ENCODE peak calls at places on chromosomes 2 and 18, in four cellular contexts. M is uterus; O is psoas muscle; Q is CD8-positive, alpha-beta T cell. U is an unnamed sample. For H3K36me3, the result is how much of the 10 kb centered on the place peaks cover.

GRCh38 chr18:10404148-10404547 is 50.3 kb upstream of the APCDD1 start:
- DNase-seq in M (no peak), O (no peak), Q (no peak), U (no peak)

GRCh38 chr2:144128104-144128746 is 391.7 kb downstream of the ZEB2 start:
- DNase-seq in M (no peak), O (no peak), Q (no peak), U (no peak)

GRCh38 chr2:63665806-63666205 is 77.0 kb downstream of the MDH1 start:
- DNase-seq in M (no peak), O (no peak), Q (no peak), U (no peak)

GRCh38 chr2:3042601-3043585 is 334.7 kb downstream of the EIPR1 start:
- DNase-seq in M (no peak), O (no peak), Q (no peak), U (no peak)

GRCh38 chr2:178296394-178297090 is 102.2 kb downstream of the OSBPL6 start:
- DNase-seq in M (no peak), O (peak), Q (no peak), U (no peak)

GRCh38 chr18:23503038-23503966 is at the start of gene RMC1:
- DNase-seq in M (peak), O (peak), Q (peak), U (peak)

GRCh38 chr18:45440246-45440645 is 175.0 kb upstream of the SLC14A2 start:
- DNase-seq in M (no peak), O (no peak), Q (no peak), U (no peak)

GRCh38 chr2:172380436-172381274 is 46.7 kb upstream of the ITGA6 start:
- DNase-seq in M (no peak), O (no peak), Q (no peak), U (no peak)

GRCh38 chr18:62637807-62638687 is 77.3 kb upstream of the PHLPP1 start:
- DNase-seq in M (no peak), O (no peak), Q (peak), U (peak)

GRCh38 chr18:46672062-46672970 is 15.3 kb upstream of the LOXHD1 start:
- DNase-seq in M (no peak), O (no peak), Q (no peak), U (peak)

GRCh38 chr18:72935744-72936143 is 68.0 kb upstream of the NETO1 start:
- DNase-seq in M (no peak), O (no peak), Q (no peak), U (no peak)

GRCh38 chr2:73952499-73953446 is 26.1 kb downstream of the DGUOK start:
- DNase-seq in M (no peak), O (no peak), Q (no peak), U (no peak)

GRCh38 chr2:165953306-165953654 is 296 bp downstream of the TTC21B start:
- DNase-seq in M (no peak), O (no peak), Q (no peak), U (no peak)

GRCh38 chr2:234191819-234192407 is 141.4 kb downstream of the SPP2 start:
- DNase-seq in M (no peak), O (no peak), Q (no peak), U (no peak)

GRCh38 chr2:22521620-22522019 is 863.4 kb upstream of the KLHL29 start:
- DNase-seq in M (no peak), O (no peak), Q (no peak), U (no peak)

GRCh38 chr2:147468963-147469362 is 375.9 kb upstream of the ACVR2A start:
- DNase-seq in M (no peak), O (no peak), Q (no peak), U (no peak)

GRCh38 chr2:218882463-218882821 is 1.8 kb downstream of the WNT10A start:
- DNase-seq in M (no peak), O (no peak), Q (no peak), U (no peak)

GRCh38 chr2:6073260-6074141 is 381.3 kb downstream of the SOX11 start:
- DNase-seq in M (no peak), O (no peak), Q (no peak), U (no peak)

GRCh38 chr2:60745761-60746160 is 10.3 kb upstream of the PAPOLG start:
- DNase-seq in M (no peak), O (no peak), Q (no peak), U (no peak)

GRCh38 chr2:10454505-10454904 is 6.4 kb upstream of the ODC1 start:
- DNase-seq in M (no peak), O (peak), Q (no peak), U (no peak)

GRCh38 chr2:85550476-85550875 is 10.8 kb downstream of the GGCX start:
- DNase-seq in M (no peak), O (no peak), Q (no peak), U (no peak)
- H3K36me3 ChIP-seq in M (under half), O (under half), Q (under half), U (under half)

GRCh38 chr2:159755014-159755413 is 42.7 kb downstream of the MARCHF7 start:
- DNase-seq in M (no peak), O (no peak), Q (no peak), U (no peak)
- H3K27ac ChIP-seq in M (no peak), O (no peak), Q (no peak), U (no peak)

GRCh38 chr2:101006065-101006715 is 4.1 kb downstream of the RPL31 start:
- DNase-seq in M (no peak), O (no peak), Q (no peak), U (no peak)
- H3K36me3 ChIP-seq in M (under half), O (under half), Q (half or more), U (under half)

DNA sequence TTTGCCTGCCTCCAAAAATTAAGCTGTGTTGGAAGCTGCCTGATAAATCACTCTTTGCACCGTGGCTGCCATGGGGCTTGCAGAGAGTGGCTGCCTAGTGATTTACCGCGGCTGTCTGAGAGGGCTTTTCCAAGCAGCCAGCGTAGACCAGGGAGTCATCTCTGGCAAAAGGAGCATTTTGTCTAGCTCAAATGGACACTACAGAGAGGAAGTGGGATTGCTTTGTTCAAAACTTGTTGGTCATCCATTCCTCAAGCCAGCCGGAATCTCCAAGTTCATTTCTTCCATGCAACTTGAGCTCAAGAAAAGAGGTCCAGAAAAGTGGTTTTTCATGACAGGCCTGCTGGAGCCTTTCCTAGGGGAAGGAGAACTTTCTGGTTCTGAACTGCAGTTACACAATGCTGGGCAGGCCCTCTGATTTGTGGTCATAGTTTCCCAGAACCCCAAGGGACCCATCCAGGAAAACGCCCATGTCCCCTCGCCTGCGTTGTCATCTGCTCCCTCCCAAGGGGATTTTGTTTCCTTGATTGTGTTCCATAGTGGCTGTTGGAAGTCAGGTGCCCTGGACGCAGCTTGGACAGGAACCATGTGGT is 108.1 kb downstream of the TRIB2 start:
- DNase-seq in M (peak), O (peak), Q (no peak), U (no peak)
- H3K27ac ChIP-seq in M (peak), O (peak), Q (no peak), U (no peak)

DNA sequence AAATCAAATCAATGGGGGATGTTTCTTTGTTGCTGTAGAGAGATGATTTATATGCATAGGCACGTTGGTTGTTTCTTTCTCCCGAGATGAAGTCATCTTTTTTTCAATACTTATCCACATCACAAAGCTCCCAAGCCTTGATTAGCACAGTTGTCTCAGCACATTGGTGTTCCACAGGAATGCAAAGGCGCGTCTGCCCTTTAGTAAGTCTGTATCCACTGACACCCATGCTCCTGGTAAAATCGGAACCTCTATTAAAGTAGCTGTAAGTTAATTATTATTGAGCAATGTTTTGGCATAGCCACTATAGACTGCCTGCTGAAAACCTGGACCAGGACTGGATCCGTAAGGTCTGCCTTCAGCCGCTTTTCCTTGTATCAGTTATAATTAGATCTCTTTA is 77.6 kb upstream of the RBM44 start:
- DNase-seq in M (no peak), O (no peak), Q (no peak), U (no peak)
- H3K36me3 ChIP-seq in M (under half), O (under half), Q (under half), U (under half)

GRCh38 chr2:64732153-64732552 is 78.4 kb upstream of the SERTAD2 start:
- DNase-seq in M (no peak), O (no peak), Q (no peak), U (no peak)
- H3K27ac ChIP-seq in M (peak), O (no peak), Q (no peak), U (no peak)

GRCh38 chr2:159716857-159717256 is 4.6 kb downstream of the MARCHF7 start:
- DNase-seq in M (no peak), O (no peak), Q (no peak), U (no peak)
- H3K36me3 ChIP-seq in M (under half), O (under half), Q (under half), U (under half)

U was measured in CD4-positive, alpha-beta memory T cell.